ENCODE peak calls at places on chromosomes 13 and 19, in eight cellular contexts. U is suprapubic skin, T is stomach, N is GM23338, I is breast epithelium, B is Panc1, K is esophagus muscularis mucosa, W is GM12878. A is an unnamed sample.

GRCh38 chr19:2575734-2576481 is 100.0 kb downstream of the GADD45B start:
- DNase-seq in U (peak; percentile 95), T (peak; percentile 66), N (no peak), I (peak; percentile 70), B (no peak), K (peak; percentile 95), W (no peak), A (no peak)

GRCh38 chr13:35684432-35684831 is 207.9 kb upstream of the MAB21L1 start:
- DNase-seq in U (no peak), T (no peak), N (no peak), I (no peak), B (no peak), K (no peak), W (no peak), A (no peak)

GRCh38 chr13:31199849-31200635 is at the start of gene B3GLCT:
- DNase-seq in U (no peak), T (peak; percentile 84), N (peak; percentile 81), I (peak; percentile 48), B (no peak), K (no peak), W (no peak), A (peak; percentile 65)

GRCh38 chr13:24905242-24905641 is 141.3 kb downstream of the RNF17 start:
- DNase-seq in U (no peak), T (no peak), N (no peak), I (no peak), B (no peak), K (no peak), W (no peak), A (no peak)

GRCh38 chr19:4061178-4061682 is 5.5 kb downstream of the ZBTB7A start:
- DNase-seq in U (peak; percentile 96), T (peak; percentile 93), N (peak; percentile 60), I (peak; percentile 89), B (no peak), K (no peak), W (no peak), A (peak; percentile 75)

GRCh38 chr19:49347835-49348234 is 12.6 kb downstream of the CD37 start:
- DNase-seq in U (no peak), T (no peak), N (peak; percentile 85), I (no peak), B (no peak), K (no peak), W (no peak), A (no peak)

GRCh38 chr13:109743706-109744453 is 42.5 kb downstream of the IRS2 start:
- DNase-seq in U (no peak), T (no peak), N (no peak), I (no peak), B (no peak), K (peak; percentile 89), W (no peak), A (no peak)

GRCh38 chr13:33090755-33091454 is 74.7 kb downstream of the KL start:
- DNase-seq in U (no peak), T (no peak), N (no peak), I (no peak), B (no peak), K (no peak), W (no peak), A (no peak)

GRCh38 chr19:7326105-7326877 is 22.4 kb upstream of the ARHGEF18 start:
- DNase-seq in U (no peak), T (no peak), N (peak; percentile 93), I (no peak), B (peak; percentile 10), K (no peak), W (no peak), A (no peak)

GRCh38 chr13:83121904-83122303 is 760.4 kb downstream of the SLITRK1 start:
- DNase-seq in U (no peak), T (no peak), N (no peak), I (no peak), B (no peak), K (no peak), W (no peak), A (no peak)

GRCh38 chr19:31257025-31257424 is 92.2 kb downstream of the TSHZ3 start:
- DNase-seq in U (no peak), T (no peak), N (no peak), I (no peak), B (no peak), K (peak; percentile 21), W (no peak), A (no peak)

GRCh38 chr19:34317311-34317927 is 47.6 kb upstream of the GPI start:
- DNase-seq in U (no peak), T (no peak), N (no peak), I (no peak), B (no peak), K (no peak), W (no peak), A (no peak)

GRCh38 chr19:34314437-34315313 is 50.3 kb upstream of the GPI start:
- DNase-seq in U (no peak), T (no peak), N (no peak), I (no peak), B (no peak), K (no peak), W (peak; percentile 32), A (no peak)

GRCh38 chr19:34319230-34319585 is 45.8 kb upstream of the GPI start:
- DNase-seq in U (no peak), T (no peak), N (no peak), I (no peak), B (no peak), K (no peak), W (no peak), A (no peak)

GRCh38 chr19:34316741-34317241 is 48.2 kb upstream of the GPI start:
- DNase-seq in U (no peak), T (no peak), N (no peak), I (no peak), B (no peak), K (no peak), W (no peak), A (no peak)

DNA sequence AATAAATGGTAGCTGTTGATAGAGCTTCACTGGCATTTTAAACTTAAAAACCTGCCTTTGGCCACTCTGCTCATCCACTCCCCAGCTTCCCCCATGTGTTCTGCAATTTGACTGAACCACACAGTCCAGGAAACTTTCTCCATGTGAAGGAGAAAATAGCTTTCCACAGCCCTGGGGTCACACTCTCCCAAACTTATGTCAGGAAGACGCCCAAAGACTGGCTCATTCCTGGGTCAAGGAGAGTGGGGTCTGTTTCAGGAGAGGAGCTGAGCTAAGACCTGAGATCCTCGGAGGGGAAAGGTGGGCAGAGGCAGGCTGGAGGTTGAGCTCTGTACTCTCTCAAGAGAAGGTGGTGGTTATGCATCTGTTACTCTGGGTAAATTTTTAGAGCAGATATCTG is 48.7 kb upstream of the GPI start:
- DNase-seq in U (no peak), T (no peak), N (no peak), I (no peak), B (no peak), K (no peak), W (no peak), A (no peak)
- H3K4me1 ChIP-seq in U (peaks cover 49% of the 10 kb centered on the region), T (peaks cover 14% of the 10 kb centered on the region), N (no peaks in the 10 kb centered on the region), I (peaks cover 8% of the 10 kb centered on the region), B (peaks cover 5% of the 10 kb centered on the region), K (peaks cover 17% of the 10 kb centered on the region), W (peaks cover 12% of the 10 kb centered on the region), A (peaks cover 17% of the 10 kb centered on the region)

GRCh38 chr19:42114412-42114811 is 17.8 kb downstream of the POU2F2 start:
- DNase-seq in U (no peak), T (no peak), N (peak; percentile 51), I (no peak), B (no peak), K (no peak), W (peak; percentile 50), A (no peak)
- TF ChIP-seq POLR2AphosphoS5 in U (no peak), T (no peak), N (no peak), I (no peak), B (no peak), K (no peak), W (no peak), A (no peak)

GRCh38 chr19:35124098-35125060 is 8.8 kb downstream of the FXYD3 start:
- DNase-seq in U (peak; percentile 97), T (peak; percentile 96), N (peak; percentile 64), I (peak; percentile 88), B (no peak), K (peak; percentile 95), W (peak; percentile 76), A (peak; percentile 95)

GRCh38 chr19:35122687-35123551 is 7.3 kb downstream of the FXYD3 start:
- DNase-seq in U (no peak), T (no peak), N (no peak), I (peak; percentile 64), B (no peak), K (no peak), W (no peak), A (no peak)

GRCh38 chr19:35125746-35126623 is 8.9 kb downstream of the LGI4 start:
- DNase-seq in U (no peak), T (no peak), N (no peak), I (no peak), B (no peak), K (no peak), W (no peak), A (no peak)

GRCh38 chr19:35125270-35125717 is 9.6 kb downstream of the LGI4 start:
- DNase-seq in U (no peak), T (no peak), N (no peak), I (no peak), B (no peak), K (no peak), W (no peak), A (no peak)

DNA sequence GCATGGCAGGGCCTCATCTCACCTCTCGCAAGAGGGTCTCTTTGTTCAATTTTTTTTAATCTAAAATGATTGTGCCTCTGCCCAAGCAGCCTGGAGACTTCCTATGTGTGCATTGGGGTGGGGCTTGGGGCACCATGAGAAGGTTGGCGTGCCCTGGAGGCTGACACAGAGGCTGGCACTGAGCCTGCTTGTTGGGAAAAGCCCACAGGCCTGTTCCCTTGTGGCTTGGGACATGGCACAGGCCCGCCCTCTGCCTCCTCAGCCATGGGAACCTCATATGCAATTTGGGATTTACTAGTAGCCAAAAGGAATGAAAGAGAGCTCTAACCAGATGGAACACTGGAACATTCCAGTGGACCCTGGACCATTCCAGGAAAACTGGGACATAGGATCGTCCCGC is 8.0 kb downstream of the FXYD3 start:
- DNase-seq in U (no peak), T (peak; percentile 90), N (no peak), I (no peak), B (no peak), K (no peak), W (no peak), A (peak; percentile 76)
- H3K4me1 ChIP-seq in U (peaks cover 94% of the 10 kb centered on the region), T (peaks cover 77% of the 10 kb centered on the region), N (peaks cover 14% of the 10 kb centered on the region), I (peaks cover 38% of the 10 kb centered on the region), B (peaks cover 8% of the 10 kb centered on the region), K (peaks cover 60% of the 10 kb centered on the region), W (peaks cover 18% of the 10 kb centered on the region), A (peaks cover 19% of the 10 kb centered on the region)

GRCh38 chr13:75318138-75318833 is 163.7 kb downstream of the TBC1D4 start:
- DNase-seq in U (no peak), T (no peak), N (no peak), I (no peak), B (no peak), K (no peak), W (no peak), A (no peak)

GRCh38 chr13:75321084-75321483 is 160.9 kb downstream of the TBC1D4 start:
- DNase-seq in U (no peak), T (no peak), N (no peak), I (no peak), B (no peak), K (no peak), W (no peak), A (no peak)

GRCh38 chr13:75312884-75313520 is 169.0 kb downstream of the TBC1D4 start:
- DNase-seq in U (no peak), T (no peak), N (no peak), I (no peak), B (no peak), K (no peak), W (no peak), A (no peak)

GRCh38 chr13:75319244-75319643 is 162.7 kb downstream of the TBC1D4 start:
- DNase-seq in U (no peak), T (no peak), N (no peak), I (no peak), B (no peak), K (no peak), W (no peak), A (no peak)

GRCh38 chr13:75316427-75316826 is 165.5 kb downstream of the TBC1D4 start:
- DNase-seq in U (no peak), T (no peak), N (no peak), I (no peak), B (no peak), K (no peak), W (no peak), A (no peak)
- TF ChIP-seq POLR2AphosphoS5 in U (no peak), T (no peak), N (no peak), I (no peak), B (no peak), K (no peak), W (no peak), A (no peak)